ENCODE peak calls at places on chromosomes 4 and X, in eight cellular contexts. V, U, L, P, M, Y, B and C are unnamed samples.

GRCh38 chr4:169540774-169541173 is 71.6 kb downstream of the NEK1 start:
- DNase-seq in B (no peak), V (no peak), Y (no peak), U (no peak), P (no peak), M (no peak), L (peak; percentile 6), C (no peak)

GRCh38 chr4:112140536-112140935 is 4.7 kb upstream of the FAM241A start:
- DNase-seq in B (no peak), U (no peak), P (no peak), Y (no peak), V (no peak), M (no peak), L (peak; percentile 63), C (no peak)

GRCh38 chrX:38038501-38038900 is 32.1 kb downstream of the SYTL5 start:
- DNase-seq in U (no peak), V (no peak), B (no peak), Y (no peak), M (no peak), P (no peak), L (no peak), C (no peak)

GRCh38 chrX:104156630-104157529 is at the start of gene SLC25A53:
- DNase-seq in M (peak; percentile 49), Y (peak; percentile 65), V (peak; percentile 63), P (peak; percentile 67), U (peak; percentile 67), B (peak; percentile 76), L (peak; percentile 83), C (peak; percentile 67)

GRCh38 chrX:114959729-114960128 is 57.7 kb downstream of the IL13RA2 start:
- DNase-seq in Y (no peak), M (no peak), L (peak; percentile 35), P (no peak), B (no peak), U (no peak), V (peak; percentile 17), C (no peak)

GRCh38 chr4:101136373-101137370 is 210.7 kb downstream of the PPP3CA start:
- DNase-seq in U (no peak), L (no peak), Y (no peak), B (no peak), M (no peak), P (no peak), V (no peak), C (no peak)

GRCh38 chr4:15781427-15782095 is 3.4 kb downstream of the CD38 start:
- DNase-seq in B (no peak), V (no peak), P (no peak), U (no peak), Y (no peak), M (no peak), L (peak; percentile 65), C (no peak)

GRCh38 chrX:121365572-121366161 is 318.3 kb downstream of the GLUD2 start:
- DNase-seq in Y (no peak), P (no peak), M (no peak), B (no peak), V (no peak), L (no peak), U (no peak), C (no peak)

GRCh38 chr4:126106658-126107057 is 791.9 kb downstream of the FAT4 start:
- DNase-seq in M (no peak), V (no peak), B (no peak), P (no peak), U (no peak), L (no peak), Y (no peak), C (no peak)

GRCh38 chr4:182219400-182219799 is 23.8 kb upstream of the TENM3 start:
- DNase-seq in U (no peak), Y (no peak), B (no peak), L (peak; percentile 41), P (no peak), V (no peak), M (no peak), C (no peak)

GRCh38 chr4:107380836-107381438 is 339.1 kb downstream of the PAPSS1 start:
- DNase-seq in V (no peak), L (no peak), M (no peak), B (no peak), P (no peak), U (no peak), Y (no peak), C (no peak)

GRCh38 chrX:73337366-73337765 is 109.5 kb upstream of the CDX4 start:
- DNase-seq in U (no peak), Y (no peak), M (no peak), V (no peak), P (no peak), B (no peak), L (no peak), C (no peak)

GRCh38 chr4:53804719-53805118 is 213.4 kb upstream of the LNX1 start:
- DNase-seq in L (no peak), P (no peak), Y (no peak), M (no peak), B (peak; percentile 56), U (peak; percentile 23), V (peak; percentile 36), C (no peak)

GRCh38 chr4:47913858-47914218 is 545 bp downstream of the NFXL1 start:
- DNase-seq in V (peak; percentile 42), M (no peak), U (peak; percentile 33), B (peak; percentile 86), L (peak; percentile 8), Y (peak; percentile 29), P (peak; percentile 49), C (peak; percentile 22)

GRCh38 chr4:38430841-38431240 is 233.2 kb upstream of the KLF3 start:
- DNase-seq in B (no peak), Y (no peak), U (no peak), P (no peak), V (no peak), M (no peak), L (no peak), C (no peak)

GRCh38 chr4:87073570-87074470 is 139.0 kb downstream of the AFF1 start:
- DNase-seq in U (peak; percentile 35), M (no peak), B (no peak), P (no peak), V (peak; percentile 51), Y (peak; percentile 52), L (peak; percentile 37), C (peak; percentile 32)

GRCh38 chrX:21905209-21905735 is 35.2 kb upstream of the SMS start:
- DNase-seq in B (no peak), U (no peak), M (no peak), P (no peak), Y (no peak), L (no peak), V (no peak), C (no peak)

GRCh38 chr4:2441393-2442174 is 22.8 kb downstream of the CFAP99 start:
- DNase-seq in P (peak; percentile 76), B (peak; percentile 74), M (peak; percentile 37), L (peak; percentile 69), V (peak; percentile 95), U (peak; percentile 61), Y (peak; percentile 65), C (peak; percentile 59)

GRCh38 chr4:40969499-40969898 is 219.7 kb downstream of the NSUN7 start:
- DNase-seq in P (no peak), L (no peak), B (no peak), Y (no peak), U (no peak), V (no peak), M (no peak), C (no peak)

GRCh38 chr4:150262611-150263010 is 184.4 kb downstream of the DCLK2 start:
- DNase-seq in M (no peak), B (no peak), L (no peak), U (no peak), Y (no peak), P (no peak), V (no peak), C (no peak)

GRCh38 chr4:1856920-1857699 is 1.2 kb upstream of the LETM1 start:
- DNase-seq in U (no peak), B (peak; percentile 76), M (no peak), L (peak; percentile 34), P (peak; percentile 20), Y (no peak), V (no peak), C (no peak)

GRCh38 chrX:15574017-15574416 is 26.7 kb downstream of the ACE2 start:
- DNase-seq in V (no peak), U (no peak), M (no peak), P (no peak), L (no peak), Y (no peak), B (no peak), C (no peak)

GRCh38 chr4:73967891-73968290 is 13.9 kb downstream of the PF4 start:
- DNase-seq in B (no peak), Y (no peak), M (no peak), P (no peak), U (no peak), V (no peak), L (no peak), C (no peak)

GRCh38 chr4:158159718-158160094 is 13.1 kb downstream of the GASK1B start:
- DNase-seq in Y (no peak), L (peak; percentile 30), U (no peak), M (no peak), V (no peak), P (no peak), B (no peak), C (no peak)

GRCh38 chr4:110970642-110971041 is 347.8 kb upstream of the PITX2 start:
- DNase-seq in M (no peak), B (no peak), L (peak; percentile 56), P (peak; percentile 69), Y (no peak), U (no peak), V (peak; percentile 1), C (no peak)

GRCh38 chrX:72317139-72317538 is 11.4 kb upstream of the CITED1 start:
- DNase-seq in U (no peak), Y (no peak), L (no peak), B (no peak), P (no peak), V (no peak), M (no peak), C (no peak)
- TF ChIP-seq CTCF in U (no peak), Y (no peak), L (no peak), B (no peak), P (no peak), V (no peak), M (no peak), C (no peak)

GRCh38 chr4:146340798-146341197 is 126.5 kb downstream of the REELD1 start:
- DNase-seq in Y (no peak), L (peak; percentile 39), U (no peak), B (no peak), M (peak; percentile 6), V (no peak), P (no peak), C (no peak)
- TF ChIP-seq CTCF in Y (peak; percentile 10), L (peak; percentile 43), U (no peak), B (no peak), M (peak; percentile 51), V (peak; percentile 4), P (peak; percentile 61), C (peak; percentile 10)

GRCh38 chr4:60805500-60806313 is 394.4 kb upstream of the ADGRL3 start:
- DNase-seq in B (no peak), U (no peak), V (peak; percentile 3), L (peak; percentile 55), M (peak; percentile 9), P (peak; percentile 36), Y (no peak), C (no peak)
- TF ChIP-seq CTCF in B (peak; percentile 22), U (no peak), V (peak; percentile 33), L (peak; percentile 63), M (peak; percentile 77), P (peak; percentile 61), Y (no peak), C (no peak)

DNA sequence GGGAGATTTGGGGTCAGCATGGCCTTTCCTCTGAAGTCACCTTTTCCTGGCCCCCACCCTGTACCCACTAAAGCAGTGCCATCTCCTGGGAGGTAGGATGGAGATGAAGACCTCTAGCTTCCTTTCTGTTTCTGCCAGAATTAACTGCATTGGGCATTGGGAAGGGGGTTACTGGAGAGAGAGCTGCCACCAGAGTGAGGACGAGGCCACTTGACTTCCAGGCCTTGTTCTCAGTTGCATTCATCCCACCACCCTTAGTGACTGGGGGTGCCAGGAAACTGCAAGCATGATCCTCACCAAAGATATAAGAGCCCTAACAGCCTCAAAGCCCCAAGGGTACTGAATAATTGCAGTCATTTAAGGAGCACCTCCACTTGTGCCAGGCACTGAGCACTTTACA is 15.8 kb downstream of the SASH3 start:
- DNase-seq in B (no peak), U (no peak), P (no peak), Y (no peak), L (no peak), V (no peak), M (no peak), C (no peak)
- TF ChIP-seq CTCF in B (no peak), U (no peak), P (no peak), Y (no peak), L (no peak), V (no peak), M (no peak), C (no peak)